ENCODE peak calls at places on chromosomes 11 and 22, in seven cellular contexts. B is NCI-H1092 treated with DMSO at 0.1 percent for 48 hours; S is hepatocyte; A is AG09319; P is activated CD4-positive, alpha-beta T cell treated with anti-CD3 and anti-CD28 coated beads for 24 hours; V is SHP77 treated with DMSO at 0.1 percent for 48 hours; R is fibroblast of mammary gland. G is an unnamed sample.

GRCh38 chr11:123457187-123457770 is 27.2 kb downstream of the GRAMD1B start:
- DNase-seq in A (no peak), R (no peak), S (no peak), B (no peak), V (no peak), P (no peak), G (no peak)

GRCh38 chr11:77065878-77066228 is 918 bp upstream of the CAPN5 start:
- DNase-seq in P (no peak), A (no peak), B (no peak), R (peak; percentile 73), S (peak; percentile 68), V (no peak), G (no peak)

GRCh38 chr11:120532511-120533196 is 21.1 kb downstream of the GRIK4 start:
- DNase-seq in V (no peak), B (no peak), A (peak; percentile 27), P (no peak), S (no peak), R (peak; percentile 58), G (no peak)

GRCh38 chr22:45163074-45163416 is 680 bp upstream of the NUP50 start:
- DNase-seq in S (peak; percentile 62), V (no peak), B (no peak), A (no peak), R (peak; percentile 53), P (no peak), G (no peak)

GRCh38 chr11:19935507-19935906 is 222.9 kb downstream of the NAV2 start:
- DNase-seq in A (no peak), P (no peak), V (no peak), S (no peak), R (peak; percentile 68), B (no peak), G (no peak)

GRCh38 chr11:91871791-91872190 is 352.8 kb upstream of the FAT3 start:
- DNase-seq in R (peak; percentile 0), B (no peak), V (no peak), S (no peak), P (no peak), A (no peak), G (no peak)

GRCh38 chr11:11574373-11574772 is 47.4 kb downstream of the GALNT18 start:
- DNase-seq in B (no peak), A (no peak), P (no peak), S (no peak), R (no peak), V (no peak), G (no peak)

GRCh38 chr11:93444671-93445073 is 98.5 kb downstream of the SMCO4 start:
- DNase-seq in S (peak; percentile 82), V (peak; percentile 72), A (no peak), B (no peak), R (peak; percentile 19), P (peak; percentile 6), G (no peak)

GRCh38 chr11:64628596-64628995 is 37.6 kb downstream of the SLC22A12 start:
- DNase-seq in P (no peak), A (no peak), R (no peak), S (no peak), B (no peak), V (no peak), G (no peak)

GRCh38 chr11:57425565-57426438 is 1.1 kb downstream of the SLC43A3 start:
- DNase-seq in R (peak; percentile 49), S (peak; percentile 32), A (no peak), V (no peak), P (no peak), B (no peak), G (no peak)

GRCh38 chr22:46754826-46755225 is 7.6 kb upstream of the TBC1D22A start:
- DNase-seq in B (no peak), S (no peak), A (no peak), P (no peak), R (no peak), V (no peak), G (no peak)

GRCh38 chr22:17807571-17808410 is 33.5 kb upstream of the BID start:
- DNase-seq in R (no peak), A (peak; percentile 29), S (no peak), P (no peak), B (no peak), V (no peak), G (no peak)

GRCh38 chr11:61536676-61537270 is 28.2 kb downstream of the LRRC10B start:
- DNase-seq in A (no peak), S (no peak), V (no peak), P (no peak), R (no peak), B (no peak), G (no peak)

GRCh38 chr22:50684501-50684900 is 11.9 kb downstream of the SHANK3 start:
- DNase-seq in R (no peak), A (no peak), P (no peak), S (no peak), B (no peak), V (no peak), G (no peak)

GRCh38 chr22:23284504-23285033 is 104.3 kb downstream of the BCR start:
- DNase-seq in R (no peak), V (no peak), P (no peak), A (no peak), B (no peak), S (no peak), G (no peak)

GRCh38 chr22:45930324-45930723 is 46.6 kb downstream of the WNT7B start:
- DNase-seq in A (no peak), R (no peak), V (no peak), B (no peak), S (no peak), P (no peak), G (no peak)

GRCh38 chr11:69298778-69299461 is 5.0 kb downstream of the MYEOV start:
- DNase-seq in P (no peak), A (no peak), S (no peak), V (no peak), B (no peak), R (peak; percentile 45), G (no peak)

GRCh38 chr11:46564459-46564858 is 29.4 kb downstream of the AMBRA1 start:
- DNase-seq in V (no peak), R (peak; percentile 62), B (no peak), S (no peak), A (no peak), P (no peak), G (no peak)

GRCh38 chr11:22807855-22808558 is 21.6 kb downstream of the SVIP start:
- DNase-seq in P (no peak), V (no peak), R (no peak), B (no peak), A (no peak), S (no peak), G (no peak)

GRCh38 chr11:43736502-43737193 is 56.1 kb downstream of the HSD17B12 start:
- DNase-seq in R (peak; percentile 85), V (no peak), A (peak; percentile 30), S (no peak), B (no peak), P (no peak), G (no peak)

GRCh38 chr11:17588721-17589120 is 41.7 kb downstream of the OTOG start:
- DNase-seq in S (no peak), V (no peak), P (no peak), B (no peak), A (no peak), R (no peak), G (no peak)

GRCh38 chr22:27450448-27450847 is 351.1 kb downstream of the MN1 start:
- DNase-seq in S (no peak), R (no peak), P (no peak), A (no peak), V (no peak), B (no peak), G (no peak)

GRCh38 chr11:82731691-82732277 is 1.9 kb downstream of the FAM181B start:
- DNase-seq in B (no peak), R (no peak), S (no peak), V (no peak), P (no peak), A (no peak), G (no peak)

GRCh38 chr11:106585061-106585460 is 433.2 kb downstream of the GUCY1A2 start:
- DNase-seq in B (no peak), S (peak; percentile 28), R (peak; percentile 59), V (no peak), A (peak; percentile 2), P (no peak), G (no peak)

GRCh38 chr11:116835042-116835772 is 2.2 kb downstream of the APOA1 start:
- DNase-seq in B (no peak), A (no peak), R (peak; percentile 17), S (no peak), P (no peak), V (no peak), G (no peak)

GRCh38 chr11:75514596-75514995 is 11.1 kb downstream of the GDPD5 start:
- DNase-seq in S (no peak), B (no peak), V (no peak), P (no peak), A (no peak), R (no peak), G (no peak)

GRCh38 chr11:93921695-93922468 is 71.5 kb upstream of the VSTM5 start:
- DNase-seq in B (peak; percentile 51), S (peak; percentile 76), R (peak; percentile 70), P (no peak), A (peak; percentile 29), V (peak; percentile 59), G (peak; percentile 41)

GRCh38 chr11:100719809-100720221 is 32.7 kb downstream of the ARHGAP42 start:
- DNase-seq in P (no peak), B (peak; percentile 92), R (peak; percentile 90), A (peak; percentile 56), V (peak; percentile 75), S (peak; percentile 45), G (peak; percentile 23)

GRCh38 chr22:23793326-23793725 is 6.6 kb downstream of the SMARCB1 start:
- DNase-seq in S (no peak), A (no peak), V (no peak), R (no peak), P (no peak), B (no peak), G (no peak)